ENCODE peak calls at places on chromosomes 16 and 17, in seven cellular contexts. H is stomach, Q is GM12865, G is colonic mucosa, U is psoas muscle, C is kidney epithelial cell, K is skeletal muscle cell. D is an unnamed sample.

GRCh38 chr17:12549499-12549901 is 116.2 kb upstream of the MYOCD start:
- DNase-seq in C (no peak), K (no peak), H (no peak), U (no peak), Q (no peak), G (no peak), D (no peak)

GRCh38 chr16:48365601-48366164 is 19.5 kb downstream of the SIAH1 start:
- DNase-seq in U (peak), K (peak), G (peak), Q (peak), C (no peak), H (peak), D (peak)

GRCh38 chr16:85286970-85287814 is 174.9 kb upstream of the CIBAR2 start:
- DNase-seq in K (peak), Q (no peak), U (peak), C (no peak), G (no peak), H (no peak), D (no peak)

GRCh38 chr16:50372611-50373344 is 4.0 kb upstream of the BRD7 start:
- DNase-seq in H (no peak), G (no peak), Q (no peak), K (peak), U (peak), C (no peak), D (no peak)

GRCh38 chr16:535446-536405 is 8.2 kb downstream of the CAPN15 start:
- DNase-seq in Q (no peak), H (peak), C (no peak), G (peak), K (no peak), U (peak), D (peak)

GRCh38 chr16:10876799-10877341 is at the start of gene CIITA:
- DNase-seq in Q (peak), H (peak), G (peak), K (peak), C (no peak), U (peak), D (peak)

GRCh38 chr17:27553019-27553511 is 77.9 kb upstream of the LGALS9 start:
- DNase-seq in G (no peak), Q (no peak), C (no peak), U (no peak), H (no peak), K (no peak), D (peak)

GRCh38 chr17:69733171-69734014 is 318.9 kb downstream of the MAP2K6 start:
- DNase-seq in U (peak), K (peak), H (no peak), Q (no peak), C (peak), G (no peak), D (no peak)

GRCh38 chr17:74008196-74008595 is 195.3 kb upstream of the RPL38 start:
- DNase-seq in H (no peak), K (no peak), U (no peak), C (no peak), Q (peak), G (no peak), D (no peak)

GRCh38 chr16:24151482-24151939 is 104.6 kb upstream of the CACNG3 start:
- DNase-seq in U (no peak), G (no peak), K (no peak), Q (no peak), C (no peak), H (no peak), D (no peak)

GRCh38 chr16:12239953-12240485 is 263.5 kb downstream of the SNX29 start:
- DNase-seq in G (no peak), Q (no peak), K (no peak), C (no peak), H (no peak), U (no peak), D (no peak)

GRCh38 chr16:70473446-70474319 is 19.3 kb downstream of the FCSK start:
- DNase-seq in C (no peak), H (no peak), U (no peak), G (no peak), Q (peak), K (no peak), D (no peak)

GRCh38 chr16:265711-266110 is 10.0 kb downstream of the RGS11 start:
- DNase-seq in G (no peak), C (no peak), Q (no peak), U (no peak), K (no peak), H (peak), D (no peak)

GRCh38 chr16:22326369-22326652 is 29.1 kb downstream of the POLR3E start:
- DNase-seq in K (no peak), C (no peak), U (no peak), Q (no peak), G (no peak), H (no peak), D (no peak)

GRCh38 chr17:80716986-80717385 is 172.3 kb downstream of the RPTOR start:
- DNase-seq in H (no peak), C (no peak), U (no peak), K (no peak), Q (no peak), G (no peak), D (no peak)

GRCh38 chr17:53724726-53725125 is 98.0 kb upstream of the KIF2B start:
- DNase-seq in Q (no peak), U (no peak), H (no peak), G (no peak), C (peak), K (no peak), D (peak)

GRCh38 chr17:78356163-78356713 is 3.6 kb downstream of the SOCS3 start:
- DNase-seq in U (peak), H (peak), Q (peak), C (no peak), K (peak), G (peak), D (no peak)

GRCh38 chr16:84024854-84025253 is 17.7 kb downstream of the SLC38A8 start:
- DNase-seq in G (no peak), C (no peak), H (no peak), K (no peak), U (no peak), Q (no peak), D (no peak)

GRCh38 chr16:1911467-1912214 is 6.6 kb downstream of the HS3ST6 start:
- DNase-seq in K (no peak), C (no peak), Q (no peak), U (no peak), H (no peak), G (no peak), D (no peak)

GRCh38 chr16:81140930-81141780 is 45.0 kb upstream of the GCSH start:
- DNase-seq in H (no peak), Q (no peak), C (no peak), U (no peak), K (no peak), G (no peak), D (no peak)

GRCh38 chr16:81142864-81143263 is 46.7 kb upstream of the GCSH start:
- DNase-seq in K (no peak), H (no peak), G (no peak), Q (no peak), U (no peak), C (no peak), D (no peak)

GRCh38 chr16:81136331-81137011 is 40.3 kb upstream of the GCSH start:
- DNase-seq in C (no peak), G (no peak), U (no peak), K (no peak), Q (no peak), H (no peak), D (no peak)

GRCh38 chr16:81137012-81137335 is 40.8 kb upstream of the GCSH start:
- DNase-seq in U (no peak), K (no peak), Q (no peak), C (no peak), G (no peak), H (no peak), D (no peak)

GRCh38 chr16:81137754-81138153 is 41.6 kb upstream of the GCSH start:
- DNase-seq in K (no peak), Q (no peak), H (no peak), G (no peak), U (no peak), C (no peak), D (no peak)
- H3K4me3 ChIP-seq in K (no peak), Q (no peak), H (no peak), G (no peak), U (no peak), C (no peak), D (no peak)

GRCh38 chr17:155576-155975 is 18.2 kb downstream of the SCGB1C2 start:
- DNase-seq in C (no peak), G (no peak), Q (no peak), H (no peak), K (no peak), U (peak), D (no peak)
- H3K4me3 ChIP-seq in C (no peak), G (no peak), Q (no peak), H (no peak), K (no peak), U (no peak), D (no peak)

DNA sequence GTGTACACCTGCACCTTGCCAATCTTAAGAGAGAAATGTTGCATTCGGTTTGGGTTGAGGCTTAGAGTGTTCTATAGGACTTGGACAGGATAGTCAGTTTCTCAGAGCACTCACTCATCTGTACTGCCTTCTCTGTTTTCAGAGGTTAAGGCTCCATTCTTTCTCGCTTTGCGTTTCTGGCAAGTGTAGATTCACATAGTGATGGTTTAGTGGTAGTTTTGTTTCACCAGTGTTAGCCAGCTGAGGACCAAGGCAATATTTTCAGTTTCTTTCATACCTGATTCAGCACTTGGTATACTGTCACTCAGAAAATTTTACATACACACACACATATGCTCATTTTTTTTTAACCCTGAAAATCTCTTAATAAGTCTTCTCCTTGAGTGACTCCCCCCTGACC is 1.3 kb downstream of the ATXN1L start:
- DNase-seq in H (no peak), C (no peak), G (no peak), Q (peak), U (no peak), K (no peak), D (no peak)
- H3K4me3 ChIP-seq in H (peak), C (peak), G (peak), Q (peak), U (peak), K (peak), D (no peak)

GRCh38 chr17:40481106-40481505 is 20.3 kb downstream of the TNS4 start:
- DNase-seq in Q (no peak), H (no peak), C (no peak), K (no peak), G (no peak), U (no peak), D (no peak)
- H3K4me3 ChIP-seq in Q (no peak), H (no peak), C (no peak), K (no peak), G (no peak), U (no peak), D (no peak)

D was measured in body of pancreas.